ENCODE peak calls at places on chromosome 22, in nine cellular contexts. I is PC-3, Q is GM23338, H is fibroblast of lung, U is MM.1S, C is keratinocyte, O is HCT116, X is neural progenitor cell, K is DND-41. L is an unnamed sample.
A peak's percentile ranks its signal among the peaks of the same experiment; 100 is the strongest.

GRCh38 chr22:24247011-24247507 is 2.2 kb upstream of the GGT5 start:
- DNase-seq in K (no peak), H (no peak), C (no peak), U (no peak), O (no peak), Q (no peak), I (no peak), X (no peak), L (peak; percentile 57)

GRCh38 chr22:32203181-32204105 is 1.4 kb downstream of the RFPL2 start:
- DNase-seq in X (no peak), C (no peak), K (no peak), U (no peak), H (no peak), O (no peak), Q (peak; percentile 39), I (no peak), L (no peak)

GRCh38 chr22:39098026-39098425 is 982 bp downstream of the APOBEC3H start:
- DNase-seq in H (no peak), U (peak; percentile 31), O (no peak), X (peak; percentile 72), K (no peak), I (no peak), C (no peak), Q (peak; percentile 81), L (no peak)

GRCh38 chr22:31496007-31496734 is at the start of gene SFI1:
- DNase-seq in C (no peak), I (peak; percentile 81), Q (peak; percentile 93), X (peak; percentile 93), U (peak; percentile 96), H (peak; percentile 89), K (peak; percentile 95), O (peak; percentile 74), L (peak; percentile 96)

GRCh38 chr22:22424210-22424800 is 84.2 kb downstream of the ZNF280B start:
- DNase-seq in Q (peak; percentile 72), U (no peak), C (no peak), K (no peak), H (no peak), X (peak; percentile 63), O (no peak), I (no peak), L (no peak)

GRCh38 chr22:18056161-18056666 is 21.6 kb upstream of the PEX26 start:
- DNase-seq in C (no peak), Q (no peak), X (no peak), I (peak; percentile 51), U (peak; percentile 73), O (no peak), K (no peak), H (peak; percentile 82), L (peak; percentile 91)

GRCh38 chr22:43528601-43529360 is 117.0 kb downstream of the MPPED1 start:
- DNase-seq in X (no peak), H (no peak), U (peak; percentile 24), K (peak; percentile 24), O (no peak), Q (no peak), C (no peak), I (no peak), L (no peak)

GRCh38 chr22:17097062-17097461 is 12.3 kb downstream of the IL17RA start:
- DNase-seq in O (no peak), X (no peak), I (no peak), Q (no peak), U (no peak), H (no peak), C (no peak), K (no peak), L (no peak)

DNA sequence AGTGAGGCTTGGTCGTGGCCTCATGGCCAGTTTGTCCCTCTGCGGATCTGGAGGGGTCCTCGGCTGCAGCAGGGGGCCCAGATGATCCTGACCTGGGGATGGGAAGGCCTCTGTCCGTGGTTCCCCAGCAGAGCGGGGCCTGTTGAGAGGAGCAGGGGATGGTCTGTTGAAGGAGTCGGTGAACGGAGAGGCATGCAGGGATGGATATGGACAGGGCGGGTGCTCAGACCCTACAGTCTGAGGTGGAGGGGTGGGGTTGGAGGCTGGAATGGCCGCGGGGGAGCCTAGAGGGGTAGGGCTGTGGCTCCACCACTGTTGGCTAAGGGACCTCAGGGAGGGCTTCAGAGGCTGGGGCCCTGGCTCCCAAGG is 33.8 kb downstream of the RTN4R start:
- DNase-seq in C (no peak), I (no peak), H (no peak), O (no peak), U (no peak), X (no peak), K (no peak), Q (no peak), L (no peak)
- TF ChIP-seq EZH2 in C (no peak), I (no peak), H (no peak), O (no peak), U (no peak), X (no peak), K (no peak), Q (no peak), L (no peak)

DNA sequence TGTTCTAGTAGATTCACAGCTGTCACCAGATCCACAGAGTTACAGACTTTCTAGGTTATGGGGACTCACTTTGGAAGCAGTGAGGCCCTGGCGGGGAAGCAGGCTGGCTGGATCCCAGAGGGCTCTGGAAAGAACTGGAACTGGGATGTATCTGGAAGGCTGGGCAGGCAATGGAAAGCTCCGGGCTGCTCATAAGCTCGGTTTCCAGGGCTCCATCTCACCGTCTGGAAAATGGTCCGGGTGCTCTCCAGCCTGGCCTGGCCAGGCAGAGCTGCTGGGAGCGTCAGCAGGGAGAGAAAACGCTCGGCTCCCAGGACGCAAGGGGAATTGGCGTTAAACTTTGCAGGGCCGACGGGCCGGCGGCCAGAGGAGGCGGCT is 339 bp upstream of the SEZ6L start:
- DNase-seq in U (no peak), X (no peak), O (no peak), K (no peak), Q (no peak), I (no peak), H (peak; percentile 6), C (no peak), L (peak; percentile 39)
- TF ChIP-seq EZH2 in U (no peak), X (no peak), O (no peak), K (no peak), Q (no peak), I (no peak), H (no peak), C (peak; percentile 67), L (peak; percentile 7)

GRCh38 chr22:20641919-20642579 is 131.9 kb upstream of the SERPIND1 start:
- DNase-seq in I (no peak), U (no peak), O (no peak), H (no peak), C (no peak), Q (no peak), K (no peak), X (no peak), L (no peak)

GRCh38 chr22:20645954-20646353 is 128.0 kb upstream of the SERPIND1 start:
- DNase-seq in U (no peak), X (no peak), Q (no peak), K (no peak), O (no peak), H (no peak), C (no peak), I (no peak), L (no peak)

GRCh38 chr22:20642668-20643179 is 131.2 kb upstream of the SERPIND1 start:
- DNase-seq in H (no peak), O (no peak), X (no peak), Q (no peak), U (no peak), C (no peak), K (no peak), I (no peak), L (no peak)

GRCh38 chr22:20646377-20646776 is 127.5 kb upstream of the SERPIND1 start:
- DNase-seq in X (no peak), C (no peak), K (no peak), U (no peak), I (no peak), Q (no peak), H (no peak), O (no peak), L (no peak)

DNA sequence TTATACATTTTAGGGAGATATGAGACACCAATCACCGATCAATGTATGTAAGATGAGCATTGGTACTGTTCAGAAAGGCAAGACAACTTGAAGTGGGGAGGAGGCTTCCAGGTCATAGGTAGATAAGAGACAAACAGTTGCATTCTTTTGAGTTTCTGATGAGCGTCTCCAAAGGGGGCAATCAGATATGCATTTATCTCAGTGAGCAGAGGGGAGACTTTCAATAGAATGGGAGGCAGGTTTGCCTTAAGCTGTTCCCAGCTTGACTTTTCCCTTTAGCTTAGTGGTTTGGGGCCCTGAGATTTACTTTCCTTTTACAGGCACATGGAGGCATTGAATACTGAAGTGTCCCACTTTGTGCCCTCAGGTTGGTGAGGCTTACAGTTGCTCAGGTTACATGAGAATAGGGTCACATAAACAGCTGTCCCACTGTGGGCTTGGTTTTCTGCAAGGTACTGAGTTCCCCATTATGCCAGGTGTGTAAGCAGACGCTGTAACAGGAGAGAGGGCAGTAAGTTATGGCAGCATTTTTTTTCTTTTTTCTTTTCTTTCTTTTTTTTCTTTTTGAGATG is 129.8 kb upstream of the SERPIND1 start:
- DNase-seq in O (no peak), H (no peak), C (no peak), K (no peak), I (no peak), U (no peak), X (no peak), Q (no peak), L (no peak)
- TF ChIP-seq EZH2 in O (no peak), H (no peak), C (no peak), K (no peak), I (no peak), U (no peak), X (no peak), Q (no peak), L (no peak)

GRCh38 chr22:20605328-20605727 is 97.9 kb downstream of the MED15 start:
- DNase-seq in X (no peak), Q (no peak), U (no peak), K (no peak), H (no peak), I (no peak), O (no peak), C (no peak), L (no peak)

GRCh38 chr22:20607157-20607907 is 99.9 kb downstream of the MED15 start:
- DNase-seq in U (no peak), O (no peak), Q (peak; percentile 27), I (no peak), K (no peak), H (no peak), X (peak; percentile 29), C (no peak), L (no peak)

GRCh38 chr22:20604776-20605221 is 97.4 kb downstream of the MED15 start:
- DNase-seq in C (no peak), O (no peak), K (no peak), X (no peak), H (no peak), I (no peak), Q (peak; percentile 10), U (no peak), L (no peak)

GRCh38 chr22:20606784-20607128 is 99.3 kb downstream of the MED15 start:
- DNase-seq in H (no peak), X (no peak), C (no peak), U (no peak), K (no peak), Q (no peak), I (no peak), O (no peak), L (no peak)

DNA sequence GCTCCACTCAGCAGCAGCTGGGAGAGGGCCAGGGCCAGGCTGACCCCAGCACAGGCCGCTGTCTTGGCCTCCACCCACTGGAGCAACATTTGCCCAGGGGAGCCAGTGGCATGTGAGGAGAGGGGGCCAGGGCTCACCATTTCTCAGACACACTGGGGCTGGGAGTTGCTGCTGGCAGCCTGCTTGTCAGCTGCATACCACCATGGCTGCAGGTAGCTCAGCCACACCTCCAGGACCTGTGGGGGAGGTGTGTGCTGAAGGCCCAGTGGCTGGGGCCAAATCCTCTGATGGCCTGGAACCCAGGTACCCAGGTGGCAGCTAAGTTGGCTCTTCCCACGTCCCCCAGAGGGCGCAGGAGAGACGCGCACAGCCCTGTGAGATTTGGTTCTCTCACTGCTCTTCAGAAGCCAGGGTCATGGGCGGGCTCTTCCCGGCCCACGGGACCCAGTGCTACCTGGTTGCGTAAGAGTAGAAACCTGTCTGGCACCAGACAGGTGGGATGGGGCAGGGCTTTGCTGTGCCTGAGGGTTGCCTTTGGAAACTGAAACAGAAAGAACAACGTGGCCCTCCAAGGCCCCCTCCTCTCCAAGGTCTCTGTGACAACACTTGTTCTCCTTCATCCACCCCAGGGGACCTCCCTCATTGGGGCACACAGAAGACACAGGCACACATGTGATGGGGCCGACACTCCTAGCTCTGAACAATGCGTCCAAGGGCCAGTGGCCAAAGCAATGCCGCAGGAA is 98.8 kb downstream of the MED15 start:
- DNase-seq in C (peak; percentile 62), I (peak; percentile 80), O (peak; percentile 83), H (peak; percentile 44), Q (peak; percentile 97), U (peak; percentile 81), K (peak; percentile 56), X (peak; percentile 84), L (peak; percentile 76)
- TF ChIP-seq EZH2 in C (no peak), I (no peak), O (no peak), H (no peak), Q (no peak), U (no peak), K (no peak), X (no peak), L (no peak)